ENCODE peak calls at places on chromosome 6, in eight cellular contexts. One of them, this sample, is unnamed.

GRCh38 chr6:21967282-21967681 is 329.6 kb downstream of the PRL start:
- DNase-seq in Calu3: no peak
- DNase-seq in progenitor cell of endocrine pancreas: no peak
- DNase-seq in right lobe of liver: no peak
- DNase-seq in astrocyte: no peak
- DNase-seq in heart left ventricle: no peak
- DNase-seq in endothelial cell: no peak
- DNase-seq in Peyer's patch: no peak
- DNase-seq in this sample: no peak

GRCh38 chr6:161132384-161132783 is 140.8 kb downstream of the MAP3K4 start:
- DNase-seq in progenitor cell of endocrine pancreas: no peak
- DNase-seq in astrocyte: no peak
- DNase-seq in endothelial cell: no peak
- DNase-seq in Peyer's patch: no peak
- DNase-seq in Calu3: no peak
- DNase-seq in right lobe of liver: no peak
- DNase-seq in heart left ventricle: no peak
- DNase-seq in this sample: no peak

GRCh38 chr6:40930555-40930954 is 108.5 kb downstream of the UNC5CL start:
- DNase-seq in astrocyte: no peak
- DNase-seq in endothelial cell: no peak
- DNase-seq in heart left ventricle: peak; percentile 34
- DNase-seq in right lobe of liver: no peak
- DNase-seq in progenitor cell of endocrine pancreas: no peak
- DNase-seq in Calu3: no peak
- DNase-seq in Peyer's patch: no peak
- DNase-seq in this sample: peak; percentile 31

GRCh38 chr6:46035242-46035641 is 19.6 kb upstream of the CLIC5 start:
- DNase-seq in astrocyte: no peak
- DNase-seq in Calu3: no peak
- DNase-seq in endothelial cell: no peak
- DNase-seq in Peyer's patch: no peak
- DNase-seq in right lobe of liver: no peak
- DNase-seq in progenitor cell of endocrine pancreas: no peak
- DNase-seq in heart left ventricle: no peak
- DNase-seq in this sample: no peak

GRCh38 chr6:109760208-109760607 is 69.1 kb downstream of the FIG4 start:
- DNase-seq in progenitor cell of endocrine pancreas: no peak
- DNase-seq in Peyer's patch: no peak
- DNase-seq in endothelial cell: no peak
- DNase-seq in astrocyte: no peak
- DNase-seq in heart left ventricle: no peak
- DNase-seq in Calu3: no peak
- DNase-seq in right lobe of liver: no peak
- DNase-seq in this sample: peak; percentile 28

GRCh38 chr6:156779206-156780116 is 2.3 kb downstream of the ARID1B start:
- DNase-seq in right lobe of liver: peak; percentile 73
- DNase-seq in Peyer's patch: peak; percentile 44
- DNase-seq in astrocyte: no peak
- DNase-seq in progenitor cell of endocrine pancreas: peak; percentile 29
- DNase-seq in endothelial cell: peak; percentile 52
- DNase-seq in heart left ventricle: peak; percentile 59
- DNase-seq in Calu3: peak; percentile 43
- DNase-seq in this sample: peak; percentile 32

GRCh38 chr6:158715330-158716311 is 65.8 kb downstream of the SYTL3 start:
- DNase-seq in right lobe of liver: no peak
- DNase-seq in Calu3: no peak
- DNase-seq in astrocyte: no peak
- DNase-seq in endothelial cell: no peak
- DNase-seq in heart left ventricle: no peak
- DNase-seq in Peyer's patch: peak; percentile 60
- DNase-seq in progenitor cell of endocrine pancreas: no peak
- DNase-seq in this sample: no peak

GRCh38 chr6:166312832-166313231 is 4.6 kb upstream of the PRR18 start:
- DNase-seq in heart left ventricle: no peak
- DNase-seq in right lobe of liver: no peak
- DNase-seq in astrocyte: no peak
- DNase-seq in Calu3: no peak
- DNase-seq in progenitor cell of endocrine pancreas: no peak
- DNase-seq in endothelial cell: no peak
- DNase-seq in Peyer's patch: no peak
- DNase-seq in this sample: no peak

GRCh38 chr6:24879351-24879750 is 56.4 kb downstream of the RIPOR2 start:
- DNase-seq in Calu3: no peak
- DNase-seq in astrocyte: no peak
- DNase-seq in Peyer's patch: no peak
- DNase-seq in heart left ventricle: no peak
- DNase-seq in endothelial cell: no peak
- DNase-seq in right lobe of liver: no peak
- DNase-seq in progenitor cell of endocrine pancreas: no peak
- DNase-seq in this sample: no peak

GRCh38 chr6:5398530-5398929 is 137.2 kb downstream of the FARS2 start:
- DNase-seq in progenitor cell of endocrine pancreas: no peak
- DNase-seq in Calu3: no peak
- DNase-seq in right lobe of liver: no peak
- DNase-seq in endothelial cell: no peak
- DNase-seq in astrocyte: peak; percentile 39
- DNase-seq in Peyer's patch: no peak
- DNase-seq in heart left ventricle: no peak
- DNase-seq in this sample: peak; percentile 69

GRCh38 chr6:33908025-33908424 is 104.2 kb upstream of the MLN start:
- DNase-seq in right lobe of liver: peak; percentile 65
- DNase-seq in astrocyte: no peak
- DNase-seq in Calu3: no peak
- DNase-seq in endothelial cell: no peak
- DNase-seq in progenitor cell of endocrine pancreas: no peak
- DNase-seq in Peyer's patch: no peak
- DNase-seq in heart left ventricle: no peak
- DNase-seq in this sample: no peak

GRCh38 chr6:117506180-117506835 is 23.8 kb downstream of the DCBLD1 start:
- DNase-seq in right lobe of liver: no peak
- DNase-seq in Peyer's patch: no peak
- DNase-seq in heart left ventricle: no peak
- DNase-seq in endothelial cell: no peak
- DNase-seq in astrocyte: peak; percentile 89
- DNase-seq in progenitor cell of endocrine pancreas: no peak
- DNase-seq in Calu3: no peak
- DNase-seq in this sample: peak; percentile 68

GRCh38 chr6:658244-658643 is 1.3 kb upstream of the HUS1B start:
- DNase-seq in endothelial cell: no peak
- DNase-seq in Calu3: no peak
- DNase-seq in Peyer's patch: no peak
- DNase-seq in astrocyte: peak; percentile 94
- DNase-seq in progenitor cell of endocrine pancreas: no peak
- DNase-seq in heart left ventricle: no peak
- DNase-seq in right lobe of liver: no peak
- DNase-seq in this sample: peak; percentile 89

GRCh38 chr6:161608771-161609170 is 334.9 kb upstream of the AGPAT4 start:
- DNase-seq in Peyer's patch: no peak
- DNase-seq in endothelial cell: no peak
- DNase-seq in astrocyte: no peak
- DNase-seq in heart left ventricle: no peak
- DNase-seq in Calu3: no peak
- DNase-seq in right lobe of liver: no peak
- DNase-seq in progenitor cell of endocrine pancreas: no peak
- DNase-seq in this sample: no peak

GRCh38 chr6:26640806-26641205 is 18.7 kb downstream of the ZNF322 start:
- DNase-seq in endothelial cell: no peak
- DNase-seq in progenitor cell of endocrine pancreas: no peak
- DNase-seq in right lobe of liver: no peak
- DNase-seq in Peyer's patch: no peak
- DNase-seq in Calu3: no peak
- DNase-seq in heart left ventricle: no peak
- DNase-seq in astrocyte: no peak
- DNase-seq in this sample: no peak

GRCh38 chr6:15065603-15066002 is 180.3 kb upstream of the JARID2 start:
- DNase-seq in endothelial cell: no peak
- DNase-seq in Peyer's patch: no peak
- DNase-seq in Calu3: no peak
- DNase-seq in heart left ventricle: no peak
- DNase-seq in right lobe of liver: no peak
- DNase-seq in progenitor cell of endocrine pancreas: no peak
- DNase-seq in astrocyte: peak; percentile 71
- DNase-seq in this sample: peak; percentile 27

GRCh38 chr6:158708239-158708638 is 58.4 kb downstream of the SYTL3 start:
- DNase-seq in right lobe of liver: no peak
- DNase-seq in heart left ventricle: peak; percentile 70
- DNase-seq in Calu3: peak; percentile 42
- DNase-seq in Peyer's patch: peak; percentile 14
- DNase-seq in astrocyte: peak; percentile 72
- DNase-seq in endothelial cell: no peak
- DNase-seq in progenitor cell of endocrine pancreas: no peak
- DNase-seq in this sample: peak; percentile 65

GRCh38 chr6:87658516-87658915 is 43.5 kb downstream of the AKIRIN2 start:
- DNase-seq in Calu3: no peak
- DNase-seq in progenitor cell of endocrine pancreas: no peak
- DNase-seq in endothelial cell: no peak
- DNase-seq in heart left ventricle: no peak
- DNase-seq in astrocyte: peak; percentile 8
- DNase-seq in Peyer's patch: no peak
- DNase-seq in right lobe of liver: no peak
- DNase-seq in this sample: peak; percentile 41

GRCh38 chr6:13765570-13765969 is 48.8 kb downstream of the MCUR1 start:
- DNase-seq in endothelial cell: no peak
- DNase-seq in heart left ventricle: no peak
- DNase-seq in progenitor cell of endocrine pancreas: no peak
- DNase-seq in astrocyte: peak; percentile 52
- DNase-seq in right lobe of liver: no peak
- DNase-seq in Peyer's patch: no peak
- DNase-seq in Calu3: no peak
- DNase-seq in this sample: no peak

GRCh38 chr6:86193821-86194220 is 551.1 kb upstream of the SYNCRIP start:
- DNase-seq in endothelial cell: no peak
- DNase-seq in astrocyte: no peak
- DNase-seq in Calu3: no peak
- DNase-seq in heart left ventricle: no peak
- DNase-seq in progenitor cell of endocrine pancreas: no peak
- DNase-seq in Peyer's patch: no peak
- DNase-seq in right lobe of liver: no peak
- DNase-seq in this sample: no peak

GRCh38 chr6:86192123-86192522 is 549.4 kb upstream of the SYNCRIP start:
- DNase-seq in progenitor cell of endocrine pancreas: no peak
- DNase-seq in Calu3: peak; percentile 33
- DNase-seq in right lobe of liver: no peak
- DNase-seq in astrocyte: no peak
- DNase-seq in endothelial cell: no peak
- DNase-seq in Peyer's patch: no peak
- DNase-seq in heart left ventricle: no peak
- DNase-seq in this sample: no peak
- TF ChIP-seq CTCF in progenitor cell of endocrine pancreas: peak; percentile 39
- TF ChIP-seq CTCF in Calu3: peak; percentile 46
- TF ChIP-seq CTCF in right lobe of liver: peak; percentile 39
- TF ChIP-seq CTCF in astrocyte: no peak
- TF ChIP-seq CTCF in endothelial cell: peak; percentile 45
- TF ChIP-seq CTCF in Peyer's patch: peak; percentile 29
- TF ChIP-seq CTCF in heart left ventricle: no peak
- TF ChIP-seq CTCF in this sample: no peak

GRCh38 chr6:167350731-167351655 is 26.1 kb downstream of the TTLL2 start:
- DNase-seq in Calu3: peak; percentile 87
- DNase-seq in Peyer's patch: peak; percentile 76
- DNase-seq in heart left ventricle: peak; percentile 44
- DNase-seq in right lobe of liver: peak; percentile 86
- DNase-seq in astrocyte: peak; percentile 30
- DNase-seq in progenitor cell of endocrine pancreas: peak; percentile 80
- DNase-seq in endothelial cell: peak; percentile 88
- DNase-seq in this sample: peak; percentile 28
- TF ChIP-seq CTCF in Calu3: peak; percentile 90
- TF ChIP-seq CTCF in Peyer's patch: peak; percentile 72
- TF ChIP-seq CTCF in heart left ventricle: peak; percentile 60
- TF ChIP-seq CTCF in right lobe of liver: peak; percentile 77
- TF ChIP-seq CTCF in astrocyte: peak; percentile 64
- TF ChIP-seq CTCF in progenitor cell of endocrine pancreas: peak; percentile 82
- TF ChIP-seq CTCF in endothelial cell: peak; percentile 85
- TF ChIP-seq CTCF in this sample: peak; percentile 57

GRCh38 chr6:96743496-96743895 is 93.8 kb downstream of the GPR63 start:
- DNase-seq in endothelial cell: no peak
- DNase-seq in Calu3: no peak
- DNase-seq in progenitor cell of endocrine pancreas: no peak
- DNase-seq in heart left ventricle: no peak
- DNase-seq in right lobe of liver: no peak
- DNase-seq in Peyer's patch: no peak
- DNase-seq in astrocyte: no peak
- DNase-seq in this sample: peak; percentile 20

DNA sequence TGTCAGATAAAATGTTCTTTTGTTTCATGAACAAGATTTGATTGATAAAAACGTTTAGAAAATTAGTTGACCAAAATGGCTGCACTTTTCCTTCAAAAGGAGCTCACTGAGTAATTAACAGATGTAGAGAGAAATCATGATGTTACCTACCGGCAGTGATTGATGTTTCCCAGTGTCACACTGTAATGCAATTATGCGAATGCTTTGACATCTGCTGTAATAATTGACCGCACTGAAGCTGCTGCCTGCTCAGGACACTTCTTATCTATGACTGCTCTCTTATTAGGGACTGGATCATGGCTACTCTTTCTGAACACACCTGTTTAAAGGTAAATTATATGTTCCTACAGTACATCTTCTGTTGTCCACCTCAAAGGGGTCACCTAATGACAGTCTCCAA is 94.6 kb downstream of the GPR63 start:
- DNase-seq in progenitor cell of endocrine pancreas: no peak
- DNase-seq in endothelial cell: no peak
- DNase-seq in astrocyte: no peak
- DNase-seq in Peyer's patch: no peak
- DNase-seq in right lobe of liver: no peak
- DNase-seq in heart left ventricle: no peak
- DNase-seq in Calu3: no peak
- DNase-seq in this sample: no peak
- TF ChIP-seq CTCF in progenitor cell of endocrine pancreas: no peak
- TF ChIP-seq CTCF in endothelial cell: no peak
- TF ChIP-seq CTCF in astrocyte: no peak
- TF ChIP-seq CTCF in Peyer's patch: no peak
- TF ChIP-seq CTCF in right lobe of liver: no peak
- TF ChIP-seq CTCF in heart left ventricle: no peak
- TF ChIP-seq CTCF in Calu3: no peak
- TF ChIP-seq CTCF in this sample: no peak

GRCh38 chr6:28943557-28944411 is 20.0 kb upstream of the TRIM27 start:
- DNase-seq in right lobe of liver: peak; percentile 67
- DNase-seq in astrocyte: peak; percentile 47
- DNase-seq in endothelial cell: peak; percentile 76
- DNase-seq in progenitor cell of endocrine pancreas: peak; percentile 39
- DNase-seq in Peyer's patch: peak; percentile 52
- DNase-seq in heart left ventricle: peak; percentile 75
- DNase-seq in Calu3: peak; percentile 89
- DNase-seq in this sample: peak; percentile 87

GRCh38 chr6:28940859-28941680 is 17.3 kb upstream of the TRIM27 start:
- DNase-seq in Peyer's patch: peak; percentile 63
- DNase-seq in astrocyte: peak; percentile 71
- DNase-seq in heart left ventricle: peak; percentile 72
- DNase-seq in right lobe of liver: no peak
- DNase-seq in progenitor cell of endocrine pancreas: peak; percentile 55
- DNase-seq in Calu3: peak; percentile 87
- DNase-seq in endothelial cell: peak; percentile 77
- DNase-seq in this sample: peak; percentile 91

GRCh38 chr6:28943223-28943556 is 19.4 kb upstream of the TRIM27 start:
- DNase-seq in endothelial cell: no peak
- DNase-seq in Calu3: no peak
- DNase-seq in heart left ventricle: no peak
- DNase-seq in Peyer's patch: no peak
- DNase-seq in right lobe of liver: no peak
- DNase-seq in astrocyte: no peak
- DNase-seq in progenitor cell of endocrine pancreas: no peak
- DNase-seq in this sample: no peak

GRCh38 chr6:28941681-28942448 is 18.1 kb upstream of the TRIM27 start:
- DNase-seq in right lobe of liver: no peak
- DNase-seq in endothelial cell: peak; percentile 62
- DNase-seq in Peyer's patch: no peak
- DNase-seq in Calu3: peak; percentile 82
- DNase-seq in progenitor cell of endocrine pancreas: no peak
- DNase-seq in astrocyte: no peak
- DNase-seq in heart left ventricle: no peak
- DNase-seq in this sample: no peak

GRCh38 chr6:28940294-28940858 is 16.6 kb upstream of the TRIM27 start:
- DNase-seq in astrocyte: peak; percentile 39
- DNase-seq in endothelial cell: peak; percentile 46
- DNase-seq in heart left ventricle: no peak
- DNase-seq in Peyer's patch: peak; percentile 46
- DNase-seq in Calu3: peak; percentile 75
- DNase-seq in progenitor cell of endocrine pancreas: no peak
- DNase-seq in right lobe of liver: no peak
- DNase-seq in this sample: no peak
- TF ChIP-seq CTCF in astrocyte: no peak
- TF ChIP-seq CTCF in endothelial cell: no peak
- TF ChIP-seq CTCF in heart left ventricle: no peak
- TF ChIP-seq CTCF in Peyer's patch: no peak
- TF ChIP-seq CTCF in Calu3: no peak
- TF ChIP-seq CTCF in progenitor cell of endocrine pancreas: no peak
- TF ChIP-seq CTCF in right lobe of liver: no peak
- TF ChIP-seq CTCF in this sample: no peak